ENCODE peak calls at places on chromosomes 12 and 14, in nine cellular contexts. B is activated B cell treated with CpG ODN at 0.5 μM for 24 hours, X is OCI-LY7, R is mammary epithelial cell, A is fibroblast of mammary gland, M is IMR-90, H is vagina, J is endothelial cell, C is MCF 10A. Q is an unnamed sample.

GRCh38 chr14:100536141-100536540 is 51.1 kb downstream of the BEGAIN start:
- DNase-seq in B (no peak), R (no peak), M (no peak), H (no peak), C (no peak), J (no peak), A (no peak), X (no peak), Q (no peak)

GRCh38 chr14:87874676-87875075 is 118.3 kb downstream of the GALC start:
- DNase-seq in B (no peak), A (peak), R (peak), X (no peak), M (no peak), J (no peak), C (peak), H (no peak), Q (no peak)

GRCh38 chr14:71339650-71340415 is 432.6 kb downstream of the PCNX1 start:
- DNase-seq in C (no peak), M (no peak), X (no peak), J (no peak), R (no peak), B (no peak), H (no peak), A (no peak), Q (no peak)

GRCh38 chr12:77685112-77685511 is 145.6 kb upstream of the NAV3 start:
- DNase-seq in C (peak), J (peak), A (peak), X (peak), B (no peak), H (no peak), M (peak), R (peak), Q (peak)

GRCh38 chr12:12476836-12477531 is 85.7 kb downstream of the DUSP16 start:
- DNase-seq in X (no peak), B (no peak), A (no peak), C (no peak), R (no peak), M (no peak), H (no peak), J (no peak), Q (no peak)

GRCh38 chr14:73878436-73878835 is 8.2 kb upstream of the ZNF410 start:
- DNase-seq in A (peak), X (no peak), H (no peak), R (no peak), C (peak), M (peak), J (no peak), B (no peak), Q (no peak)

GRCh38 chr14:55152052-55152753 is 23.2 kb downstream of the LGALS3 start:
- DNase-seq in H (no peak), M (peak), J (no peak), B (no peak), R (no peak), X (no peak), C (peak), A (peak), Q (no peak)

GRCh38 chr12:47509398-47509851 is 196.4 kb downstream of the RPAP3 start:
- DNase-seq in J (no peak), X (no peak), H (no peak), C (peak), M (peak), R (peak), B (no peak), A (peak), Q (no peak)

GRCh38 chr12:124453419-124454351 is 113.7 kb downstream of the NCOR2 start:
- DNase-seq in H (no peak), A (peak), J (no peak), R (no peak), M (peak), B (peak), C (peak), X (peak), Q (peak)

GRCh38 chr12:40788276-40788675 is 96.0 kb downstream of the CNTN1 start:
- DNase-seq in A (no peak), M (no peak), X (no peak), J (no peak), R (no peak), C (no peak), H (no peak), B (no peak), Q (no peak)

GRCh38 chr12:90808568-90808967 is 146.4 kb downstream of the CCER1 start:
- DNase-seq in B (no peak), C (no peak), R (peak), X (no peak), H (no peak), A (no peak), J (no peak), M (no peak), Q (no peak)

GRCh38 chr12:122527478-122527944 is 462 bp downstream of the KNTC1 start:
- DNase-seq in J (no peak), M (peak), X (peak), H (no peak), A (peak), C (peak), B (no peak), R (peak), Q (no peak)

GRCh38 chr14:83867871-83868270 is 1662.1 kb upstream of the FLRT2 start:
- DNase-seq in M (peak), R (no peak), C (no peak), J (no peak), A (no peak), B (no peak), X (no peak), H (no peak), Q (no peak)

GRCh38 chr14:51041853-51042252 is 53.1 kb downstream of the TRIM9 start:
- DNase-seq in J (no peak), X (no peak), B (no peak), H (no peak), C (no peak), R (no peak), M (no peak), A (no peak), Q (no peak)

GRCh38 chr14:65989981-65990380 is 496.2 kb upstream of the CCDC196 start:
- DNase-seq in R (no peak), C (no peak), A (no peak), H (no peak), M (no peak), J (no peak), X (no peak), B (no peak), Q (no peak)

GRCh38 chr12:2286461-2287131 is 233.8 kb downstream of the CACNA1C start:
- DNase-seq in R (no peak), J (no peak), H (no peak), A (no peak), X (no peak), B (no peak), C (no peak), M (no peak), Q (no peak)

GRCh38 chr12:117878598-117878997 is 90.2 kb downstream of the KSR2 start:
- DNase-seq in J (no peak), H (no peak), R (no peak), A (no peak), M (no peak), B (no peak), X (no peak), C (no peak), Q (no peak)

GRCh38 chr14:101020971-101021370 is 117.4 kb upstream of the RTL1 start:
- DNase-seq in A (no peak), R (no peak), M (no peak), H (no peak), B (no peak), X (no peak), J (no peak), C (no peak), Q (no peak)

GRCh38 chr14:93099643-93100042 is 16.1 kb downstream of the ITPK1 start:
- DNase-seq in H (no peak), R (no peak), M (no peak), A (no peak), J (no peak), B (no peak), X (no peak), C (no peak), Q (no peak)

GRCh38 chr12:7797698-7798398 is 8.6 kb downstream of the NANOG start:
- DNase-seq in C (peak), R (peak), H (no peak), B (no peak), A (peak), M (peak), X (no peak), J (no peak), Q (no peak)

GRCh38 chr12:62466596-62467411 is at the start of gene MON2:
- DNase-seq in X (peak), A (peak), C (peak), B (peak), J (peak), R (peak), H (no peak), M (peak), Q (peak)

GRCh38 chr14:68195126-68195525 is 375.5 kb downstream of the RAD51B start:
- DNase-seq in J (no peak), B (no peak), C (no peak), X (no peak), R (no peak), M (no peak), H (no peak), A (no peak), Q (no peak)

GRCh38 chr12:119528241-119528640 is 65.3 kb upstream of the TMEM233 start:
- DNase-seq in A (peak), C (peak), X (no peak), M (no peak), B (no peak), H (no peak), J (no peak), R (no peak), Q (no peak)

GRCh38 chr12:120978296-120979219 is at the start of gene HNF1A:
- DNase-seq in M (no peak), B (no peak), R (no peak), X (no peak), A (no peak), J (no peak), H (no peak), C (no peak), Q (no peak)

DNA sequence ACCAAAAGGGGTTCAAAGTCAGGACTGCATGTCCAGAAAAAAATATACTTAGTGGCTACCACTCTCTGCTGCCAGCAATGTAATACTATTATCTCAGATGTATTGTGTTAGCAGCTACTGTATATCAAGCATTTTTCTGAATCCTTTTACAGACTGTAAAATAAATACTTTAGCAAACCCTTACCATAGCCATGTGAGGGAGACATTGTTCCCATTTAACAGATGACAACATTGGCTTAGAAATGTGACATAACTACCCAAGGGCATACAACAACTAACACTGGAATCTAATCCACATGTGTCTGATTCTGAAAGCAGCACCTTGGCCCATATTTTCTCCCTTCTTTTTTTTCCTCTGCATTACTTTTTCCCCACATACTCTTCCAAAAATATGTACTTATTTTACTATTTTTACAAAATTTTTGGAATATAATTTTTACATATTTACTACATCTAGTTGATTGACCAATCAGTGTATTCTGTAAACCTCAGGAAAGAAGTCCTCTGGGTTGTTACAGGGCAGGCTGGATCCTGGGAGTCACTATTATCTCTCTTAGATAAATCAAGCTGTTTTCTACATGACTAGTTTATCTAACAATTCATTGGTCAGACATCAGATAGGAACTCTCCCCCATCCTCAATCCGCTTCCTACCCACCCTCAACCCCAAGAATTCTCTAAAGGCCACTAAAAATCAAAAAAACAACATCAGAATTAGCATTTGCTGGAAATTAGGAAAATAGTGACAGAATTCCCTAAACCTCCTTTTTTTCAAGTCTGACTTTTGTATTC is 154.1 kb downstream of the BTG1 start:
- DNase-seq in M (no peak), X (peak), C (peak), J (no peak), H (no peak), R (peak), B (no peak), A (peak), Q (peak)
- TF ChIP-seq CTCF in M (no peak), X (peak), C (peak), J (no peak), H (no peak), R (no peak), B (no peak), A (no peak), Q (peak)

DNA sequence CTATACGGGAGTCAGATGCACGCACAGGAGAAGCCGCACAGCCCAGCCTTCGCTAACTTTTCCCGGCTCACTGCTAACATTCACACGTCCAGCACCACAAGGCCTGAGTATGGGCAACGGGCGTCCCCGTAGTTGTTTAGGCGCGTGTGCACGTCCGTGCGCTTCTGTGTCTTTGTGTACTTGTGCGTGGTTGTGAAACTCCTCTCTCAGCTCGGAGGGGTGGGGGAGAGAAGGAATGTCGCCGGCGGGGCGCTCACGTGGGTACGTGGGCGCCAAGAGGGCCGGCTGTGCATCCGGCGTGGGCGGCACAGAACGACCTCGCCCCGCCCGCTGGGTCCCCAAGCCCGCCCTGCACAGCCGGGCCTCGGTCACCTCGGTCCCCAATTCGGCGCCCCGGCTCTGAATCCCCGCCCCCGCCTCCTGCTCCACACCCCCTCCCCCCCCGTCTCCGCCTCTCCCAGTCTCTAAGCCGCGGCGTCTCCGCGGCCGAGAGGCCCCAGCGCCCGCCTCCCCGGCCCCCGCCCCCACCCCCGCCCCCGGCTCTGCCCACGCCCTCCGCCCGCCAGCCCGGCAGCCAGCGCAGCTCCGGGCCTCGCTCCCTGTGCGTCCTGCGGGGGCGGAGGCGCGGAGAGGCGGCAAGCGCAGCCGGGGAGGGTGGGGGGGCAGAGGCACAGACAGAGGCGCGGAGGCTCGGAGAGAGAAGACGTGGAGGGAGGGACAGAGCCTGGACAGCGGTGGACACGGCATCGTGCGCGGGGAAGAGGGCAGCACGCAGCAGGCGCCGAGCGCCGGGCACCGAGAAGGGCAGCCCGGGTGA is at the start of gene NAB2:
- DNase-seq in H (peak), B (peak), C (peak), M (peak), R (peak), A (peak), J (peak), X (peak), Q (peak)
- TF ChIP-seq CTCF in H (no peak), B (no peak), C (no peak), M (no peak), R (no peak), A (no peak), J (no peak), X (no peak), Q (no peak)

GRCh38 chr12:56751712-56752598 is at the start of gene PRIM1:
- DNase-seq in H (no peak), M (peak), X (peak), R (peak), B (peak), A (peak), J (peak), C (peak), Q (peak)
- TF ChIP-seq CTCF in H (no peak), M (no peak), X (no peak), R (peak), B (no peak), A (no peak), J (peak), C (peak), Q (no peak)

GRCh38 chr12:83827860-83828259 is 1084.7 kb downstream of the SLC6A15 start:
- DNase-seq in B (no peak), C (no peak), J (no peak), R (no peak), M (no peak), H (no peak), A (peak), X (no peak), Q (no peak)
- TF ChIP-seq CTCF in B (no peak), C (no peak), J (no peak), R (peak), M (no peak), H (no peak), A (peak), X (no peak), Q (no peak)

DNA sequence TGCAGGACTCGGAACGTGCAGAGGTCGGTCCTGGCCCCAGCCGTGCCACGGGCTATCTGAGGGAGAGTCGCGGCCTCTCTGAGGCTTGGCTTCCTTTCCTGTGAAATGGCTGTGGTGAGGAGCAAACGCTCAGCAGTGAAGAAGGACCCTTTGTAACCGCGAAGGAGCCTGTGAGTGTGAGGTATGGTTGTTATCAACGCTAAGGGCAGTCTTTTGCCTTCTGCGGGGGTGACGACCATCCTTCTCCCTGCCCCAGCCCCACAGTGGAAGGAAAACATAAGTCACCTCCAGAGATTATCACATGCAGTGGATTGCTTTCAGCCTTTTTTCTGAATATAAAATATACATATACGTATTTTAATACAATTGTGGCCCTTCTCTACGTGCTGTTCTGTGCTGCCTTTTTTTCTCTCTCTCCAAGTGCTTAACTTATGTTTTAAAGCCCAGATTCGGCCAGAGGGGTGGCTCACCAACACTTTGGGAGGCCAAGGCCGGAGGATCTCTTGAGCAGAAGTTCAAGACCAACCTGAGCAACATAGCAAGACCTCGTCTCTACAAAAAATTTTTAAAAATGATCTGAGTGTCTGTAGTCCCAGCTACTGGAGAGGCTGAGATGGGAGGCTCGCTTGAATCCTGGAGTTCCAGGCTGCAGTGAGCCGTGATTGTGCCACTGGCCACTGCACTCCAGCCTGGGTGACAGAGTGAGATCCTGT is 17.4 kb downstream of the TAMALIN start:
- DNase-seq in H (no peak), M (no peak), R (no peak), J (no peak), B (no peak), C (no peak), A (no peak), X (peak), Q (no peak)
- TF ChIP-seq CTCF in H (no peak), M (no peak), R (no peak), J (peak), B (peak), C (no peak), A (no peak), X (peak), Q (no peak)